ENCODE peak calls at places on chromosome 5, in seven cellular contexts. A, T, U, E, F, M and C are unnamed samples.

GRCh38 chr5:2740051-2740848 is 11.2 kb downstream of the IRX2 start:
- DNase-seq in F (no peak), T (no peak), E (peak; percentile 52), M (no peak), A (no peak), U (no peak), C (peak; percentile 36)

GRCh38 chr5:88660326-88660946 is 222.5 kb downstream of the MEF2C start:
- DNase-seq in U (no peak), F (no peak), A (peak; percentile 73), E (no peak), M (no peak), T (peak; percentile 16), C (no peak)

GRCh38 chr5:16889203-16889971 is 46.7 kb downstream of the MYO10 start:
- DNase-seq in U (no peak), A (no peak), M (no peak), F (no peak), T (peak; percentile 59), E (no peak), C (no peak)

GRCh38 chr5:140857177-140857986 is 1.7 kb downstream of the PCDHA10 start:
- DNase-seq in M (peak; percentile 92), E (no peak), F (no peak), T (no peak), U (no peak), A (no peak), C (no peak)

GRCh38 chr5:156896545-156896944 is 46.5 kb downstream of the PPP1R2B start:
- DNase-seq in T (peak; percentile 2), U (no peak), F (no peak), E (no peak), A (no peak), M (no peak), C (no peak)

GRCh38 chr5:132090107-132090506 is 16.5 kb downstream of the CSF2 start:
- DNase-seq in F (no peak), E (no peak), T (peak; percentile 88), U (no peak), A (no peak), M (no peak), C (no peak)

GRCh38 chr5:14187660-14188059 is 44.5 kb downstream of the TRIO start:
- DNase-seq in U (no peak), F (no peak), A (no peak), M (no peak), E (no peak), T (no peak), C (no peak)

GRCh38 chr5:93886917-93887361 is 145.5 kb upstream of the POU5F2 start:
- DNase-seq in T (peak; percentile 23), A (no peak), U (no peak), M (no peak), F (no peak), E (no peak), C (no peak)

GRCh38 chr5:27682600-27682999 is 644.2 kb upstream of the CDH9 start:
- DNase-seq in M (no peak), F (no peak), A (no peak), T (no peak), E (peak; percentile 12), U (no peak), C (no peak)

GRCh38 chr5:65769539-65769938 is 47.5 kb downstream of the NLN start:
- DNase-seq in A (no peak), U (no peak), T (peak; percentile 89), F (no peak), M (no peak), E (no peak), C (no peak)

GRCh38 chr5:154385236-154385512 is 60.6 kb upstream of the SAP30L start:
- DNase-seq in A (peak; percentile 66), M (no peak), U (no peak), F (no peak), T (no peak), E (no peak), C (no peak)

GRCh38 chr5:112973904-112974303 is 2.7 kb upstream of the DCP2 start:
- DNase-seq in E (no peak), U (no peak), F (no peak), T (no peak), M (no peak), A (no peak), C (no peak)

GRCh38 chr5:112973036-112973435 is 3.6 kb upstream of the DCP2 start:
- DNase-seq in A (no peak), U (no peak), F (no peak), E (no peak), M (no peak), T (no peak), C (no peak)

GRCh38 chr5:112974901-112975300 is 1.7 kb upstream of the DCP2 start:
- DNase-seq in M (no peak), T (no peak), U (no peak), F (no peak), E (no peak), A (no peak), C (no peak)

GRCh38 chr5:112968411-112969106 is 8.0 kb upstream of the DCP2 start:
- DNase-seq in F (no peak), E (no peak), U (no peak), A (no peak), M (no peak), T (no peak), C (no peak)

DNA sequence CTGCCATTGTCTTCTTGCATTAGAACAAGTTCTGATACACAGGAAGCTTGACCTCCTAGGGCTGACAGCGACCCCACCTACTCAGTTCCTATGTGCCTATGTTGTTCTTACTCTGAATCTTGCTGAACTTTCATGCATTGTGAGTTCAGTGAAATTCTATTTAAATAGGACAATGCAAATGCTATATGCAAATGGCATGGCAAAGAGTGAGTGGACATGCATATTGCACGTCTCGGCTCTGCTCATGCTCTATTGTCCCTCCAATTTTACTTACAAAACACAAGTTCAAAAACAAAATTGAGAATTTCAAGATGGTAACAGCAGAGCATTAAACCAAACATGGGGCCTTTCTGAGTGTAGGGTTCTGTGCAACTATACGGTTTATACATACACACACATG is 5.3 kb upstream of the DCP2 start:
- DNase-seq in A (peak; percentile 28), M (no peak), E (no peak), F (no peak), U (no peak), T (no peak), C (no peak)
- TF ChIP-seq CTCF in A (no peak), M (no peak), E (no peak), F (no peak), U (no peak), T (no peak), C (no peak)

DNA sequence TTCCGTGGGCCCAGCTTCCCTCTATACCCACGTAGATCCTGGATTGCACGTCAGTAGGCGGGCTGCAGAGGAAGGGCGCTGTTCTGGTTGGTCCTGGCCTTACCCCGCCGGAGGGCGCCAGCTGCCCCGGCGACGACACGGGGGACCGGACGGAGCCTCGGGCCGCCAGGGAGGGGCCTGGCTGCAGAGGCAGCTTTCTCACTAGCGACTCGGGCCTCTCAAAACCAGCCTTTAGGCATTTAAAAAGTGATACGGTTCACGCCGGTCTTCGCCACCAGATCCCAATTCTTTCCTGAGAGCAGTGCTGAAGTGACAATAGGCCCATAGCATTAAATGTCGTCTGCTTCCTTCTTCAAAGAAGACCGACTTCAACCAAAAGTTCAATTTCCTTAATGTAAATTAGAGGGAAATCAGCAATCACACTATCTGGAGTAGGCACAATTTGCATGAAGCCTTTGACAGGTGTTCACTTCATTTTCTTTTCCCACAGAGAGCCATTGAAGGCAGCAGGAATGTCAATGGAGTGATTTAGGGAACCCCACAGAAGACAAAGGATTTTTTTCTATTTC is 17.6 kb upstream of the UBE2D2 start:
- DNase-seq in T (no peak), E (peak; percentile 78), U (peak; percentile 80), A (peak; percentile 88), M (peak; percentile 75), F (peak; percentile 74), C (no peak)
- TF ChIP-seq CTCF in T (no peak), E (no peak), U (peak; percentile 22), A (peak; percentile 35), M (peak; percentile 47), F (peak; percentile 63), C (no peak)

GRCh38 chr5:96595300-96596090 is 66.7 kb upstream of the CAST start:
- DNase-seq in A (peak; percentile 48), E (peak; percentile 13), M (no peak), T (peak; percentile 41), U (no peak), F (no peak), C (no peak)
- TF ChIP-seq CTCF in A (peak; percentile 62), E (peak; percentile 78), M (peak; percentile 69), T (peak; percentile 50), U (no peak), F (peak; percentile 28), C (peak; percentile 56)

DNA sequence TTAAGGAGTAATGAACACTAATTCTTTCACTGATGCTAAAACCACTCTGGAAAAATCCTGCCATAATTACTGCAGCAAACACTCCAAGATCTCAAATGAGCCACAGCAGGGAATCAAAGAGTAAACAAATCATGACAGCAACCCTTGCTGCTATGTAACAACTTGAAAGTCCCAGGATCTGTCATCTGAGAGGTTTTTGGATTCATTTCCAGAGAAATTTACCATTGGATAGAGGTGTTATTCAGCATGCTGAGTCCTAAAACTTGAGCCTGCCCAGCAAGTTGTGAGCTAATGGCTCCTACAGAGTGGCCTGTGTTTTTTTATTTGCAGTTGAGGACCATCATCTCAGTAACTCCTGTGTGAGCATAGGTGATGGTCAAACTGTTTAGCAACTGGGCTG is 59.2 kb downstream of the PRLR start:
- DNase-seq in F (no peak), M (no peak), A (no peak), U (no peak), T (no peak), E (no peak), C (no peak)
- TF ChIP-seq CTCF in F (no peak), M (no peak), A (no peak), U (no peak), T (no peak), E (no peak), C (no peak)

GRCh38 chr5:149748471-149749094 is 18.5 kb downstream of the PPARGC1B start:
- DNase-seq in M (no peak), A (no peak), U (no peak), E (no peak), F (no peak), T (peak; percentile 11), C (no peak)
- TF ChIP-seq CTCF in M (no peak), A (no peak), U (no peak), E (no peak), F (no peak), T (no peak), C (no peak)

GRCh38 chr5:125870271-125870670 is 552.9 kb upstream of the GRAMD2B start:
- DNase-seq in M (no peak), F (no peak), A (no peak), U (no peak), E (no peak), T (peak; percentile 89), C (no peak)

GRCh38 chr5:125865166-125865815 is 557.9 kb upstream of the GRAMD2B start:
- DNase-seq in T (peak; percentile 68), E (no peak), U (no peak), A (no peak), M (no peak), F (no peak), C (no peak)

GRCh38 chr5:125863579-125863978 is 559.6 kb upstream of the GRAMD2B start:
- DNase-seq in F (no peak), M (no peak), A (no peak), T (no peak), E (no peak), U (no peak), C (no peak)

DNA sequence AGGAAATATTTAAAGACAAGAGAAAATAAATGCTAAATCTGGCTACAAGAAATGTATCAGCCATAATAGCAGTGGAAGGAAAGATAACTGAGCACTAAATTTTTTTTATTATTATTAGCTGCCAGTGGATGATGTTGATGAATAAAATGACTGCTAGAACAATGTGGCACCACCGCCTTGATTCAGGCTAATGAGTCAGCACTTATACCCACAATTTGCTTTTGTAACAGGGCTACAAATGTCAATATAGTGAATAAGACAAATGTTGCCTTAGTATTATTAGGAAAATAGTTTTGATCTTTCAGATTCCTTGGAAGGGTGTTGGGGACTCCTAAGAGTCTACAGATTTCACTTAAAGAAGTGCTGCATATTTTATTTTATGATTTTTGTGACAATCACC is 555.2 kb upstream of the GRAMD2B start:
- DNase-seq in A (no peak), U (no peak), E (no peak), F (no peak), M (no peak), T (peak; percentile 16), C (no peak)
- TF ChIP-seq CTCF in A (no peak), U (no peak), E (no peak), F (no peak), M (no peak), T (no peak), C (no peak)